ENCODE peak calls at places on chromosomes 12 and 14, in eight cellular contexts. O is lower lobe of right lung, E is brain microvascular endothelial cell, F is breast epithelium, U is GM23248, V is uterus, R is spleen, W is AG04450. S is an unnamed sample.

GRCh38 chr12:76018111-76018510 is 13.5 kb downstream of the PHLDA1 start:
- DNase-seq in V (no peak), W (no peak), O (no peak), R (no peak), E (peak), U (peak), F (no peak), S (no peak)

GRCh38 chr12:102372112-102372511 is 108.3 kb downstream of the IGF1 start:
- DNase-seq in E (no peak), U (no peak), O (no peak), R (no peak), V (no peak), F (no peak), W (no peak), S (no peak)

GRCh38 chr14:64114796-64115195 is 179.4 kb downstream of the ESR2 start:
- DNase-seq in W (no peak), E (no peak), V (no peak), F (no peak), U (no peak), O (no peak), R (no peak), S (no peak)

GRCh38 chr14:77909911-77910310 is 110.0 kb downstream of the ADCK1 start:
- DNase-seq in W (no peak), U (no peak), E (no peak), V (no peak), F (no peak), O (no peak), R (no peak), S (peak)

GRCh38 chr14:89531661-89532335 is 114.8 kb upstream of the FOXN3 start:
- DNase-seq in O (no peak), R (no peak), W (no peak), U (no peak), F (no peak), E (no peak), V (no peak), S (no peak)

GRCh38 chr14:102124419-102124818 is 15.3 kb upstream of the WDR20 start:
- DNase-seq in V (no peak), U (no peak), R (no peak), O (no peak), F (no peak), E (no peak), W (no peak), S (no peak)

GRCh38 chr12:23564454-23564853 is 385.0 kb downstream of the SOX5 start:
- DNase-seq in U (no peak), F (no peak), R (no peak), E (no peak), O (no peak), W (no peak), V (no peak), S (no peak)

GRCh38 chr14:104882325-104882973 is 17.4 kb downstream of the CEP170B start:
- DNase-seq in V (no peak), E (no peak), O (peak), R (peak), U (no peak), W (no peak), F (no peak), S (no peak)

GRCh38 chr12:70640901-70641300 is 3.7 kb upstream of the PTPRB start:
- DNase-seq in F (no peak), O (no peak), V (no peak), E (no peak), W (no peak), R (no peak), U (no peak), S (no peak)

GRCh38 chr12:64318605-64319004 is 72.0 kb downstream of the C12orf56 start:
- DNase-seq in V (no peak), O (no peak), U (peak), W (no peak), F (no peak), E (peak), R (no peak), S (no peak)

GRCh38 chr14:35189422-35189821 is 67.1 kb downstream of the PRORP start:
- DNase-seq in U (no peak), V (no peak), W (no peak), E (no peak), O (no peak), F (no peak), R (no peak), S (no peak)

GRCh38 chr12:101794574-101794973 is 36.2 kb downstream of the GNPTAB start:
- DNase-seq in U (peak), F (no peak), R (no peak), O (no peak), V (no peak), E (no peak), W (no peak), S (no peak)

GRCh38 chr12:3492868-3493224 is 1.8 kb downstream of the PRMT8 start:
- DNase-seq in R (no peak), U (no peak), F (no peak), V (no peak), W (no peak), E (no peak), O (no peak), S (no peak)

GRCh38 chr12:120680165-120680738 is 6.7 kb upstream of the MLEC start:
- DNase-seq in E (no peak), V (no peak), R (no peak), W (no peak), F (no peak), U (no peak), O (no peak), S (no peak)

GRCh38 chr14:97280526-97280925 is 483.3 kb downstream of the VRK1 start:
- DNase-seq in O (no peak), W (no peak), F (no peak), E (no peak), U (no peak), R (no peak), V (no peak), S (no peak)

GRCh38 chr14:66117600-66117999 is 368.6 kb upstream of the CCDC196 start:
- DNase-seq in E (peak), V (no peak), W (no peak), U (peak), F (no peak), O (no peak), R (no peak), S (no peak)

GRCh38 chr12:131943876-131944275 is 5.9 kb upstream of the EP400 start:
- DNase-seq in E (no peak), F (no peak), O (peak), U (no peak), W (no peak), V (no peak), R (peak), S (no peak)

GRCh38 chr12:89884365-89884915 is 175.8 kb upstream of the ATP2B1 start:
- DNase-seq in U (no peak), V (no peak), O (no peak), R (no peak), W (no peak), F (no peak), E (no peak), S (no peak)

GRCh38 chr12:105219261-105220018 is 16.5 kb downstream of the APPL2 start:
- DNase-seq in V (no peak), E (no peak), W (no peak), R (no peak), O (no peak), U (no peak), F (no peak), S (no peak)

GRCh38 chr14:24339284-24340151 is at the start of gene RIPK3:
- DNase-seq in O (peak), E (no peak), V (no peak), F (no peak), W (no peak), U (peak), R (peak), S (no peak)

GRCh38 chr14:105411017-105411941 is 8.3 kb upstream of the MTA1 start:
- DNase-seq in U (peak), F (no peak), O (peak), W (no peak), E (no peak), V (no peak), R (peak), S (no peak)

GRCh38 chr12:56087220-56087619 is 7.3 kb downstream of the ERBB3 start:
- DNase-seq in W (no peak), E (no peak), R (no peak), V (no peak), O (peak), U (peak), F (peak), S (no peak)

GRCh38 chr14:100533647-100534485 is 53.4 kb downstream of the BEGAIN start:
- DNase-seq in W (no peak), E (no peak), U (peak), F (peak), V (peak), R (peak), O (peak), S (no peak)

GRCh38 chr12:8687846-8688601 is 9.8 kb upstream of the RIMKLB start:
- DNase-seq in W (peak), E (peak), V (peak), U (peak), R (no peak), O (no peak), F (peak), S (peak)

GRCh38 chr12:32183646-32184045 is 77.0 kb downstream of the BICD1 start:
- DNase-seq in E (peak), U (peak), W (no peak), R (no peak), V (no peak), O (no peak), F (no peak), S (no peak)

GRCh38 chr14:92897922-92898599 is 24.9 kb upstream of the CHGA start:
- DNase-seq in U (peak), W (no peak), E (no peak), O (no peak), V (no peak), R (no peak), F (no peak), S (peak)

GRCh38 chr12:96878704-96879103 is 28.4 kb upstream of the NEDD1 start:
- DNase-seq in V (no peak), W (peak), U (peak), E (peak), R (no peak), O (no peak), F (no peak), S (no peak)

GRCh38 chr14:56118611-56119181 is 485 bp downstream of the PELI2 start:
- DNase-seq in F (no peak), O (peak), U (peak), W (no peak), V (peak), E (no peak), R (peak), S (peak)

GRCh38 chr12:121600702-121601336 is 20.0 kb upstream of the KDM2B start:
- DNase-seq in W (no peak), O (no peak), E (no peak), V (no peak), U (no peak), F (no peak), R (no peak), S (no peak)

GRCh38 chr14:98210045-98210678 is 1061.8 kb downstream of the BCL11B start:
- DNase-seq in R (peak), F (no peak), V (no peak), E (no peak), W (no peak), O (no peak), U (no peak), S (no peak)

GRCh38 chr14:47191693-47192092 is 483.7 kb downstream of the MDGA2 start:
- DNase-seq in U (peak), W (no peak), R (no peak), O (no peak), E (no peak), F (no peak), V (no peak), S (no peak)

GRCh38 chr12:18747960-18748359 is 10.0 kb downstream of the CAPZA3 start:
- DNase-seq in U (peak), O (no peak), E (peak), V (no peak), W (peak), R (no peak), F (no peak), S (no peak)

GRCh38 chr14:64928239-64929002 is 14.1 kb downstream of the GPX2 start:
- DNase-seq in E (no peak), O (no peak), F (no peak), U (no peak), W (no peak), V (no peak), R (no peak), S (no peak)

GRCh38 chr12:51820721-51821422 is 27.6 kb downstream of the FIGNL2 start:
- DNase-seq in W (peak), F (peak), O (peak), R (peak), E (no peak), U (peak), V (peak), S (peak)
- H3K27ac ChIP-seq in W (peak), F (peak), O (peak), R (peak), E (no peak), U (peak), V (peak), S (peak)

DNA sequence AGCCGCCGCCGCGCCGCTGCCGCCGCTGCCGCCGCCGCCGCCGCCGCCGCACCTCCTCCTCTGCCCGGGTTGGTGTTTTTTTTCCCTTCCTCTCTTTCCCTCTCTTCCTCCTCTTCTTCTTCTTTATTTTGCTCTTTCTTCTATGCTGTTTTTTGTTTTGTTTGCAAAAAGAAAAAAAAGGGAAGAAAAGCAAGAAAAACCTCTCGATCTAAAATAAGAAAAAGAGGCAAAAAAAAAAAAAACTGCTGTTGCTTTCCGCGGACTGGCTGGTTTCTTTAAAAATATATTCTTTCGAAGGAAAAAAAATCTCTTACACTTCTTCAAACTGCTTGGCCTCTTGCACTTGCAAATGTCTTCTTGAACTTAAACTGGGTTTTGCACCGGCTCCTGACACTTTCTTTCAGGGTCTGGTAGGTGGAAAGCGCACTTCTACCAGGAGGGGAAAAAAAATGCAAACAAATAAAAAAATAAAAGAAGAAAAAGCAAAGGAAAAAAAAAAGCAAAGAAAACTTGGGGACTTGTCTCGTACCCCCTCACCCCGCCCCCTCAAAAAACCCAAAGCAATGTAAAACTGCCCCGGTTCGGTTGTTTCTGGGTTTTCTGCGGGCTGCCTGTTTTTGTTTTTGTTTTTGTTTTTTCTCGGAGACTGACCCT is 582 bp downstream of the BCL11B start:
- DNase-seq in O (no peak), W (no peak), R (no peak), V (no peak), E (no peak), U (no peak), F (no peak), S (no peak)
- H3K27ac ChIP-seq in O (no peak), W (no peak), R (peak), V (no peak), E (no peak), U (no peak), F (peak), S (no peak)

DNA sequence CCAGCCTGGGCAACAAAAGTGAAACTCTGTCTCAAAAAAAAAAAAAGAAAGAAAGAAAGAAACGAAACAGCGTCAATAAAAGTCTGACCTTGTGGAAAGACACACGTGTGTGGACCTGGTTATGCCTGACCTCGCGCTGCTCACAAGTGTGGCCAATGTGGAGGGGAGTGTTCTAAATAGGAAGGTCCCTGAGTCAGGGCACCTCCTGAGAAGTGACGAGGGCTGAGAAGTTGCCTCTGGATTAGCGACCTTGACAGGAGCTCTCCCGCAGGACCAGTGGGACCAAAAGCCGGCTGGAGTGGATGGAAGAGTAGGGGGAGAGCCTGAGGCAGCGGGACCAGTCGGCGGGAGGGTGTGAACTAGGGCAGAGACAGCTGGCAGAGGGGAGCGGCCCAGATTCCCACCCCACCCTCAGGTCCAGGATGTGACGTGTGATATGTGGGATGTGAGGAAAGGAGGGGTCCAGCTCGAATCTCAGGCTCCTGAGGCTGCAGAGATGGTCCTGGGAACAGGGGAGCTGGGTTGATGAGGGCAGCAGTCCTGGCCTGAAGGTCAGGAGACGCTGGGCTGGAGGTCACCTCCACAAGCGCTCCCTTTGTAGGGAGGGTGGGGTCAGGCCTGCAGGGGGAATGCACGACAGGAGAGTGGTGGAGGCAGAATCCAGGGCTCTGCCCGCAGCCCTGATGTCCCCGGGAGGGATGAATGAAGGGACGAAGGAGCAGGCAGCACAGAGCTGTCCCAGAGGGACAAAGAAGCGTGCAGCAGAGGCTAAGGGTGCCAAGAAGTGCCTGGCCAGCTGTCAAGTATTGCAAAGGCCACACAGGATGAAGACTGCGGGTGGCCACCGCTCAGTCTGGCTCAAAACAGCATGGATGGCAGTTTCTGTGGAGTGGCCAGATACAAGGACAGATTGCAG is 24.8 kb upstream of the GPR68 start:
- DNase-seq in U (peak), E (no peak), R (no peak), V (no peak), O (no peak), W (no peak), F (no peak), S (no peak)
- H3K27ac ChIP-seq in U (no peak), E (no peak), R (peak), V (no peak), O (peak), W (no peak), F (no peak), S (no peak)

GRCh38 chr12:12913626-12914388 is 22.4 kb downstream of the GPRC5A start:
- DNase-seq in O (no peak), E (no peak), R (no peak), V (no peak), F (no peak), W (no peak), U (no peak), S (no peak)
- H3K27ac ChIP-seq in O (no peak), E (no peak), R (no peak), V (peak), F (no peak), W (no peak), U (no peak), S (no peak)

GRCh38 chr12:109466305-109466704 is 10.8 kb downstream of the KCTD10 start:
- DNase-seq in R (no peak), F (no peak), O (no peak), V (no peak), W (no peak), E (no peak), U (no peak), S (no peak)
- H3K27ac ChIP-seq in R (peak), F (peak), O (peak), V (peak), W (no peak), E (no peak), U (no peak), S (no peak)

GRCh38 chr12:108629156-108629555 is 4.5 kb downstream of the SELPLG start:
- DNase-seq in U (no peak), F (no peak), W (no peak), V (no peak), E (no peak), R (peak), O (no peak), S (no peak)
- H3K27ac ChIP-seq in U (peak), F (peak), W (peak), V (peak), E (peak), R (peak), O (peak), S (peak)

GRCh38 chr14:69261761-69262331 is 1.9 kb downstream of the GALNT16 start:
- DNase-seq in E (no peak), O (no peak), W (no peak), R (no peak), V (no peak), U (peak), F (no peak), S (no peak)
- H3K27ac ChIP-seq in E (no peak), O (no peak), W (no peak), R (no peak), V (peak), U (no peak), F (peak), S (no peak)

S was measured in caudate nucleus.